ENCODE peak calls at places on chromosomes 6 and 20, in nine cellular contexts. S is activated CD4-positive, alpha-beta T cell treated with anti-CD3 and anti-CD28 coated beads for 36 hours; K is progenitor cell of endocrine pancreas; I is T47D; F is vagina; P is NCI-H2081; A is non-pigmented ciliary epithelial cell; B is HS-27A; U is keratinocyte. Z is an unnamed sample.

GRCh38 chr6:122200441-122200840 is 199.0 kb upstream of the HSF2 start:
- DNase-seq in S (no peak), K (no peak), I (no peak), F (no peak), P (no peak), A (no peak), B (no peak), U (no peak), Z (no peak)

GRCh38 chr20:7843613-7844012 is 96.6 kb downstream of the HAO1 start:
- DNase-seq in S (no peak), K (no peak), I (no peak), F (no peak), P (no peak), A (no peak), B (no peak), U (no peak), Z (no peak)

GRCh38 chr6:146635174-146635573 is 36.4 kb downstream of the ADGB start:
- DNase-seq in S (no peak), K (no peak), I (no peak), F (no peak), P (no peak), A (no peak), B (no peak), U (no peak), Z (no peak)

GRCh38 chr6:30325873-30326445 is 768 bp upstream of the TRIM39 start:
- DNase-seq in S (peak; percentile 84), K (peak; percentile 31), I (no peak), F (no peak), P (peak; percentile 64), A (no peak), B (peak; percentile 66), U (no peak), Z (peak; percentile 36)

GRCh38 chr6:42441059-42441471 is 10.7 kb downstream of the TRERF1 start:
- DNase-seq in S (no peak), K (no peak), I (no peak), F (no peak), P (no peak), A (no peak), B (no peak), U (no peak), Z (no peak)

GRCh38 chr6:57222684-57223077 is 574 bp upstream of the RAB23 start:
- DNase-seq in S (peak; percentile 20), K (no peak), I (no peak), F (no peak), P (no peak), A (no peak), B (no peak), U (no peak), Z (no peak)

GRCh38 chr6:39961178-39961577 is 26.9 kb upstream of the MOCS1 start:
- DNase-seq in S (no peak), K (no peak), I (no peak), F (no peak), P (no peak), A (peak; percentile 11), B (peak; percentile 47), U (no peak), Z (no peak)

GRCh38 chr6:679282-679681 is 13.7 kb downstream of the EXOC2 start:
- DNase-seq in S (no peak), K (no peak), I (no peak), F (no peak), P (no peak), A (no peak), B (no peak), U (no peak), Z (no peak)

GRCh38 chr20:13236990-13237720 is 16.1 kb downstream of the ISM1 start:
- DNase-seq in S (no peak), K (no peak), I (no peak), F (peak; percentile 14), P (no peak), A (no peak), B (no peak), U (no peak), Z (no peak)

GRCh38 chr6:12269100-12269499 is 21.1 kb upstream of the EDN1 start:
- DNase-seq in S (no peak), K (no peak), I (no peak), F (no peak), P (no peak), A (no peak), B (no peak), U (no peak), Z (no peak)

GRCh38 chr20:4949833-4950178 is 51.5 kb downstream of the SLC23A2 start:
- DNase-seq in S (peak; percentile 46), K (no peak), I (peak; percentile 55), F (no peak), P (no peak), A (no peak), B (no peak), U (no peak), Z (peak; percentile 33)

GRCh38 chr20:42923348-42923918 is 266.3 kb downstream of the PTPRT start:
- DNase-seq in S (no peak), K (no peak), I (no peak), F (no peak), P (no peak), A (no peak), B (no peak), U (no peak), Z (no peak)

GRCh38 chr6:11609324-11610071 is 71.9 kb downstream of the TMEM170B start:
- DNase-seq in S (no peak), K (no peak), I (no peak), F (no peak), P (no peak), A (peak; percentile 84), B (peak; percentile 98), U (no peak), Z (no peak)

GRCh38 chr6:33761922-33762629 is 15.4 kb upstream of the IP6K3 start:
- DNase-seq in S (peak; percentile 75), K (peak; percentile 31), I (peak; percentile 44), F (no peak), P (peak; percentile 6), A (no peak), B (no peak), U (no peak), Z (no peak)

GRCh38 chr20:33685328-33686007 is 717 bp downstream of the E2F1 start:
- DNase-seq in S (peak; percentile 87), K (peak; percentile 50), I (no peak), F (no peak), P (peak; percentile 48), A (no peak), B (no peak), U (no peak), Z (no peak)

GRCh38 chr20:52746190-52746589 is 226.0 kb upstream of the TSHZ2 start:
- DNase-seq in S (no peak), K (no peak), I (no peak), F (no peak), P (no peak), A (no peak), B (no peak), U (no peak), Z (no peak)

GRCh38 chr6:41167173-41167963 is 4.5 kb upstream of the TREM2 start:
- DNase-seq in S (peak; percentile 33), K (peak; percentile 39), I (peak; percentile 28), F (peak; percentile 88), P (no peak), A (no peak), B (no peak), U (no peak), Z (no peak)

GRCh38 chr6:7991992-7992815 is 72.0 kb downstream of the BLOC1S5 start:
- DNase-seq in S (no peak), K (no peak), I (peak; percentile 34), F (no peak), P (no peak), A (peak; percentile 92), B (no peak), U (no peak), Z (no peak)

GRCh38 chr6:156917213-156917612 is 140.0 kb downstream of the ARID1B start:
- DNase-seq in S (no peak), K (no peak), I (no peak), F (no peak), P (no peak), A (no peak), B (no peak), U (no peak), Z (no peak)

GRCh38 chr20:9342651-9343050 is 171.7 kb upstream of the LAMP5 start:
- DNase-seq in S (no peak), K (no peak), I (no peak), F (no peak), P (no peak), A (no peak), B (no peak), U (no peak), Z (no peak)

GRCh38 chr20:419556-420168 is 11.6 kb downstream of the RBCK1 start:
- DNase-seq in S (peak; percentile 5), K (no peak), I (no peak), F (no peak), P (peak; percentile 95), A (no peak), B (no peak), U (no peak), Z (no peak)

GRCh38 chr6:41464481-41464880 is 81.7 kb upstream of the FOXP4 start:
- DNase-seq in S (no peak), K (no peak), I (no peak), F (no peak), P (no peak), A (no peak), B (peak; percentile 29), U (no peak), Z (no peak)

GRCh38 chr6:91407706-91408105 is 820.8 kb upstream of the MAP3K7 start:
- DNase-seq in S (no peak), K (no peak), I (no peak), F (no peak), P (no peak), A (no peak), B (no peak), U (no peak), Z (no peak)

GRCh38 chr6:20932284-20932683 is 398.0 kb downstream of the CDKAL1 start:
- DNase-seq in S (no peak), K (no peak), I (no peak), F (no peak), P (no peak), A (no peak), B (no peak), U (no peak), Z (no peak)

GRCh38 chr6:127182501-127182900 is 64.0 kb downstream of the RSPO3 start:
- DNase-seq in S (no peak), K (no peak), I (no peak), F (no peak), P (no peak), A (peak; percentile 63), B (no peak), U (no peak), Z (no peak)

GRCh38 chr6:89100114-89100513 is 17.8 kb downstream of the SRSF12 start:
- DNase-seq in S (no peak), K (no peak), I (no peak), F (no peak), P (no peak), A (no peak), B (no peak), U (no peak), Z (no peak)

GRCh38 chr6:2237001-2237400 is 8.4 kb downstream of the GMDS start:
- DNase-seq in S (no peak), K (no peak), I (no peak), F (no peak), P (no peak), A (peak; percentile 70), B (peak; percentile 55), U (peak; percentile 33), Z (peak; percentile 51)

GRCh38 chr6:37354526-37355384 is 972 bp downstream of the RNF8 start:
- DNase-seq in S (peak; percentile 51), K (peak; percentile 18), I (peak; percentile 19), F (no peak), P (no peak), A (no peak), B (no peak), U (no peak), Z (no peak)

GRCh38 chr20:9616455-9616805 is 102.0 kb downstream of the LAMP5 start:
- DNase-seq in S (no peak), K (no peak), I (no peak), F (no peak), P (no peak), A (no peak), B (no peak), U (no peak), Z (no peak)

GRCh38 chr6:68572525-68572924 is 62.6 kb upstream of the ADGRB3 start:
- DNase-seq in S (peak; percentile 30), K (no peak), I (peak; percentile 19), F (no peak), P (peak; percentile 0), A (no peak), B (peak; percentile 8), U (no peak), Z (peak; percentile 18)

GRCh38 chr20:3924304-3925112 is 35.3 kb downstream of the PANK2 start:
- DNase-seq in S (no peak), K (no peak), I (no peak), F (no peak), P (no peak), A (no peak), B (no peak), U (no peak), Z (no peak)